ENCODE peak calls at places on chromosome 16, in six cellular contexts. One of them, this sample, is unnamed.

GRCh38 chr16:84270071-84270470 is 24.6 kb upstream of the WFDC1 start:
- DNase-seq in dorsolateral prefrontal cortex: no peak
- DNase-seq in mammary epithelial cell: no peak
- DNase-seq in ascending aorta: no peak
- DNase-seq in heart left ventricle: no peak
- DNase-seq in Panc1: no peak
- DNase-seq in this sample: no peak

GRCh38 chr16:30660424-30661251 is 2.4 kb downstream of the FBRS start:
- DNase-seq in dorsolateral prefrontal cortex: no peak
- DNase-seq in mammary epithelial cell: peak
- DNase-seq in ascending aorta: no peak
- DNase-seq in heart left ventricle: no peak
- DNase-seq in Panc1: no peak
- DNase-seq in this sample: no peak

GRCh38 chr16:79656537-79657115 is 56.1 kb upstream of the MAF start:
- DNase-seq in dorsolateral prefrontal cortex: no peak
- DNase-seq in mammary epithelial cell: no peak
- DNase-seq in ascending aorta: no peak
- DNase-seq in heart left ventricle: no peak
- DNase-seq in Panc1: no peak
- DNase-seq in this sample: no peak

GRCh38 chr16:79664407-79664806 is 63.9 kb upstream of the MAF start:
- DNase-seq in dorsolateral prefrontal cortex: no peak
- DNase-seq in mammary epithelial cell: no peak
- DNase-seq in ascending aorta: no peak
- DNase-seq in heart left ventricle: no peak
- DNase-seq in Panc1: no peak
- DNase-seq in this sample: no peak

GRCh38 chr16:13856811-13857511 is 63.0 kb upstream of the ERCC4 start:
- DNase-seq in dorsolateral prefrontal cortex: no peak
- DNase-seq in mammary epithelial cell: no peak
- DNase-seq in ascending aorta: no peak
- DNase-seq in heart left ventricle: no peak
- DNase-seq in Panc1: no peak
- DNase-seq in this sample: no peak

GRCh38 chr16:22008215-22009142 is 568 bp downstream of the MOSMO start:
- DNase-seq in dorsolateral prefrontal cortex: no peak
- DNase-seq in mammary epithelial cell: no peak
- DNase-seq in ascending aorta: peak
- DNase-seq in heart left ventricle: peak
- DNase-seq in Panc1: no peak
- DNase-seq in this sample: no peak

GRCh38 chr16:89672177-89672941 is 14.1 kb upstream of the CDK10 start:
- DNase-seq in dorsolateral prefrontal cortex: no peak
- DNase-seq in mammary epithelial cell: no peak
- DNase-seq in ascending aorta: no peak
- DNase-seq in heart left ventricle: no peak
- DNase-seq in Panc1: no peak
- DNase-seq in this sample: no peak

GRCh38 chr16:62406387-62406786 is 370.1 kb upstream of the CDH8 start:
- DNase-seq in dorsolateral prefrontal cortex: no peak
- DNase-seq in mammary epithelial cell: no peak
- DNase-seq in ascending aorta: no peak
- DNase-seq in heart left ventricle: no peak
- DNase-seq in Panc1: no peak
- DNase-seq in this sample: no peak

GRCh38 chr16:5479925-5480324 is 382.3 kb upstream of the EEF2KMT start:
- DNase-seq in dorsolateral prefrontal cortex: no peak
- DNase-seq in mammary epithelial cell: no peak
- DNase-seq in ascending aorta: no peak
- DNase-seq in heart left ventricle: no peak
- DNase-seq in Panc1: no peak
- DNase-seq in this sample: no peak

GRCh38 chr16:78742501-78743283 is 643.2 kb downstream of the WWOX start:
- DNase-seq in dorsolateral prefrontal cortex: no peak
- DNase-seq in mammary epithelial cell: no peak
- DNase-seq in ascending aorta: peak
- DNase-seq in heart left ventricle: peak
- DNase-seq in Panc1: no peak
- DNase-seq in this sample: no peak

GRCh38 chr16:87255866-87256265 is 61.3 kb downstream of the C16orf95 start:
- DNase-seq in dorsolateral prefrontal cortex: no peak
- DNase-seq in mammary epithelial cell: no peak
- DNase-seq in ascending aorta: peak
- DNase-seq in heart left ventricle: no peak
- DNase-seq in Panc1: no peak
- DNase-seq in this sample: no peak

GRCh38 chr16:25110392-25110947 is 1.1 kb upstream of the LCMT1 start:
- DNase-seq in dorsolateral prefrontal cortex: no peak
- DNase-seq in mammary epithelial cell: no peak
- DNase-seq in ascending aorta: no peak
- DNase-seq in heart left ventricle: no peak
- DNase-seq in Panc1: no peak
- DNase-seq in this sample: no peak

GRCh38 chr16:88864099-88864498 is 2.4 kb downstream of the PABPN1L start:
- DNase-seq in dorsolateral prefrontal cortex: no peak
- DNase-seq in mammary epithelial cell: no peak
- DNase-seq in ascending aorta: no peak
- DNase-seq in heart left ventricle: no peak
- DNase-seq in Panc1: no peak
- DNase-seq in this sample: no peak

GRCh38 chr16:52597073-52597771 is 50.3 kb upstream of the TOX3 start:
- DNase-seq in dorsolateral prefrontal cortex: no peak
- DNase-seq in mammary epithelial cell: no peak
- DNase-seq in ascending aorta: no peak
- DNase-seq in heart left ventricle: no peak
- DNase-seq in Panc1: no peak
- DNase-seq in this sample: no peak

GRCh38 chr16:31696968-31697743 is 169.5 kb downstream of the AHSP start:
- DNase-seq in dorsolateral prefrontal cortex: no peak
- DNase-seq in mammary epithelial cell: peak
- DNase-seq in ascending aorta: no peak
- DNase-seq in heart left ventricle: no peak
- DNase-seq in Panc1: peak
- DNase-seq in this sample: no peak

GRCh38 chr16:27816561-27816960 is 247.0 kb downstream of the GSG1L start:
- DNase-seq in dorsolateral prefrontal cortex: peak
- DNase-seq in mammary epithelial cell: no peak
- DNase-seq in ascending aorta: no peak
- DNase-seq in heart left ventricle: no peak
- DNase-seq in Panc1: no peak
- DNase-seq in this sample: peak

GRCh38 chr16:23428351-23428750 is 24.6 kb downstream of the COG7 start:
- DNase-seq in dorsolateral prefrontal cortex: no peak
- DNase-seq in mammary epithelial cell: peak
- DNase-seq in ascending aorta: no peak
- DNase-seq in heart left ventricle: no peak
- DNase-seq in Panc1: no peak
- DNase-seq in this sample: no peak

GRCh38 chr16:79703066-79703465 is 102.5 kb upstream of the MAF start:
- DNase-seq in dorsolateral prefrontal cortex: no peak
- DNase-seq in mammary epithelial cell: no peak
- DNase-seq in ascending aorta: no peak
- DNase-seq in heart left ventricle: no peak
- DNase-seq in Panc1: no peak
- DNase-seq in this sample: no peak

GRCh38 chr16:47612711-47613110 is 151.6 kb downstream of the PHKB start:
- DNase-seq in dorsolateral prefrontal cortex: no peak
- DNase-seq in mammary epithelial cell: peak
- DNase-seq in ascending aorta: no peak
- DNase-seq in heart left ventricle: no peak
- DNase-seq in Panc1: no peak
- DNase-seq in this sample: no peak

DNA sequence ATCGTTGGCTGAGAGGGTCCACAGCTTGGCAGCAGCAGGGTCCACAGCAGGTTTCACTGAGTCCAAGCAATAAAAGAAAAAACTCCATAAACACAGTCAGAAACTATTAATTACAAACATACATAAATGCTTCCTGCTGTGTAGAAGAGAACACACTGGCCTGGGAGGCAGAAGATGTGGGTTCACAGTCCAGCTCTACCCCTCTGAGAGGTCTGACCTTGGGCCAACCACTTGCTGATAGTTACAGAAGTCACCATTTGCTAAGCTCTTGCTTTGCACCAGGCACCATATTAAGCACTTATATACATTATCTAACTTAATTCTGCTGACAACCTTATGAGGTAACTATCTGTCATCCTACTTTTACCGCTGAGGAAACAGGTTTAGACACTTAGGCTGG is 14.7 kb downstream of the CIAPIN1 start:
- DNase-seq in dorsolateral prefrontal cortex: no peak
- DNase-seq in mammary epithelial cell: no peak
- DNase-seq in ascending aorta: no peak
- DNase-seq in heart left ventricle: no peak
- DNase-seq in Panc1: no peak
- DNase-seq in this sample: no peak
- H3K27ac ChIP-seq in dorsolateral prefrontal cortex: no peak
- H3K27ac ChIP-seq in mammary epithelial cell: no peak
- H3K27ac ChIP-seq in ascending aorta: no peak
- H3K27ac ChIP-seq in heart left ventricle: no peak
- H3K27ac ChIP-seq in Panc1: no peak
- H3K27ac ChIP-seq in this sample: no peak

GRCh38 chr16:68270353-68270752 is 6.0 kb downstream of the SLC7A6 start:
- DNase-seq in dorsolateral prefrontal cortex: no peak
- DNase-seq in mammary epithelial cell: no peak
- DNase-seq in ascending aorta: no peak
- DNase-seq in heart left ventricle: no peak
- DNase-seq in Panc1: no peak
- DNase-seq in this sample: no peak

GRCh38 chr16:68265078-68265925 is 976 bp downstream of the SLC7A6 start:
- DNase-seq in dorsolateral prefrontal cortex: no peak
- DNase-seq in mammary epithelial cell: peak
- DNase-seq in ascending aorta: peak
- DNase-seq in heart left ventricle: peak
- DNase-seq in Panc1: no peak
- DNase-seq in this sample: no peak

GRCh38 chr16:68269793-68270192 is 5.5 kb downstream of the SLC7A6 start:
- DNase-seq in dorsolateral prefrontal cortex: no peak
- DNase-seq in mammary epithelial cell: no peak
- DNase-seq in ascending aorta: no peak
- DNase-seq in heart left ventricle: no peak
- DNase-seq in Panc1: no peak
- DNase-seq in this sample: no peak

GRCh38 chr16:68264128-68265077 is at the start of gene SLC7A6:
- DNase-seq in dorsolateral prefrontal cortex: peak
- DNase-seq in mammary epithelial cell: peak
- DNase-seq in ascending aorta: peak
- DNase-seq in heart left ventricle: peak
- DNase-seq in Panc1: no peak
- DNase-seq in this sample: peak

DNA sequence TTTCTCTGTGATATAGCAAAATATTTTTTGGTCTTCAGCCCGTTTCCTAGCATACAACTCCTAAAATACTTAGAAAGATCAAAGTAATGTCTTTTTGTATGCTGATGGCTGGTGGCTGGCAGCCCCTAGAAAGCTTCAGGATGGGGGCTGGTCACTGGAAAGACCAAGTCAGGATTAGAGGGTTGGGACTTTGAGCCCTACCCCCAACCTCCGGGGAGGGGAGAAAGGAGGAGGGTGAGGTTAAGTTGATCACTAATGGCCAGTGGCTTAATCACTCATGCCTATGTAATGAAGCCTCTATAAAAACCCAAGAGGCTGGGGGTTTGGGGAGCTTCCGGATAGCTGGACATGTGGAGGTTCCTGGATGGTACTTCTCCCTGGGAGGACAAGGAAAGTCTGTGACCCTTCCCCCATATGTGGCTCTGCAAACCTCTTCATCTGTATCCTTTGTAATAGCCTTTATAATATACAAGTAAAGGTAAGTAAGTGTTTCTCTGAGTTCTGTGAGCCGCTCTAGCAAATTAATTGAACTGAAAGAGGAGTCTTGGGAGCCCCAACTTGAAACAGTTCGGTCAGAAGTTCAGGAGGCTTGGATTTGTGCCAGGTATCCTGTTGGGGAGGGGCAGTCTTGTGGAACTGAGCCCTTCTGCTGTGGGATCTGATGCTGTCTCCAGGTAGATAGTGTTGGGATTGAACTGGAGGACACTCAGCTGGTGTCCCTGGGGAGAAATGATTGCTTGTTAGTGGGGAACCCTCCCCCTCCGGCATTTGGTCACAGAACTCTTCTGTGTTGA is 3.5 kb downstream of the SLC7A6 start:
- DNase-seq in dorsolateral prefrontal cortex: no peak
- DNase-seq in mammary epithelial cell: no peak
- DNase-seq in ascending aorta: no peak
- DNase-seq in heart left ventricle: no peak
- DNase-seq in Panc1: no peak
- DNase-seq in this sample: no peak
- H3K27ac ChIP-seq in dorsolateral prefrontal cortex: no peak
- H3K27ac ChIP-seq in mammary epithelial cell: no peak
- H3K27ac ChIP-seq in ascending aorta: no peak
- H3K27ac ChIP-seq in heart left ventricle: peak
- H3K27ac ChIP-seq in Panc1: peak
- H3K27ac ChIP-seq in this sample: no peak

GRCh38 chr16:3459401-3460090 is 16.1 kb downstream of the NAA60 start:
- DNase-seq in dorsolateral prefrontal cortex: no peak
- DNase-seq in mammary epithelial cell: no peak
- DNase-seq in ascending aorta: peak
- DNase-seq in heart left ventricle: no peak
- DNase-seq in Panc1: no peak
- DNase-seq in this sample: no peak
- H3K27ac ChIP-seq in dorsolateral prefrontal cortex: peak
- H3K27ac ChIP-seq in mammary epithelial cell: peak
- H3K27ac ChIP-seq in ascending aorta: peak
- H3K27ac ChIP-seq in heart left ventricle: peak
- H3K27ac ChIP-seq in Panc1: peak
- H3K27ac ChIP-seq in this sample: no peak

GRCh38 chr16:77675464-77676324 is 46.6 kb upstream of the NUDT7 start:
- DNase-seq in dorsolateral prefrontal cortex: peak
- DNase-seq in mammary epithelial cell: peak
- DNase-seq in ascending aorta: peak
- DNase-seq in heart left ventricle: peak
- DNase-seq in Panc1: peak
- DNase-seq in this sample: peak
- H3K27ac ChIP-seq in dorsolateral prefrontal cortex: no peak
- H3K27ac ChIP-seq in mammary epithelial cell: no peak
- H3K27ac ChIP-seq in ascending aorta: no peak
- H3K27ac ChIP-seq in heart left ventricle: no peak
- H3K27ac ChIP-seq in Panc1: no peak
- H3K27ac ChIP-seq in this sample: no peak

GRCh38 chr16:57643902-57644301 is 15.5 kb downstream of the ADGRG1 start:
- DNase-seq in dorsolateral prefrontal cortex: no peak
- DNase-seq in mammary epithelial cell: no peak
- DNase-seq in ascending aorta: no peak
- DNase-seq in heart left ventricle: no peak
- DNase-seq in Panc1: no peak
- DNase-seq in this sample: no peak
- H3K27ac ChIP-seq in dorsolateral prefrontal cortex: peak
- H3K27ac ChIP-seq in mammary epithelial cell: no peak
- H3K27ac ChIP-seq in ascending aorta: no peak
- H3K27ac ChIP-seq in heart left ventricle: no peak
- H3K27ac ChIP-seq in Panc1: no peak
- H3K27ac ChIP-seq in this sample: peak

GRCh38 chr16:1929105-1929504 is 10.9 kb upstream of the HS3ST6 start:
- DNase-seq in dorsolateral prefrontal cortex: no peak
- DNase-seq in mammary epithelial cell: no peak
- DNase-seq in ascending aorta: no peak
- DNase-seq in heart left ventricle: peak
- DNase-seq in Panc1: no peak
- DNase-seq in this sample: no peak
- H3K27ac ChIP-seq in dorsolateral prefrontal cortex: peak
- H3K27ac ChIP-seq in mammary epithelial cell: no peak
- H3K27ac ChIP-seq in ascending aorta: peak
- H3K27ac ChIP-seq in heart left ventricle: peak
- H3K27ac ChIP-seq in Panc1: peak
- H3K27ac ChIP-seq in this sample: no peak

GRCh38 chr16:1745181-1745899 is 26.0 kb downstream of the NME3 start:
- DNase-seq in dorsolateral prefrontal cortex: no peak
- DNase-seq in mammary epithelial cell: peak
- DNase-seq in ascending aorta: no peak
- DNase-seq in heart left ventricle: no peak
- DNase-seq in Panc1: no peak
- DNase-seq in this sample: no peak
- H3K27ac ChIP-seq in dorsolateral prefrontal cortex: no peak
- H3K27ac ChIP-seq in mammary epithelial cell: no peak
- H3K27ac ChIP-seq in ascending aorta: no peak
- H3K27ac ChIP-seq in heart left ventricle: no peak
- H3K27ac ChIP-seq in Panc1: no peak
- H3K27ac ChIP-seq in this sample: no peak